ENCODE peak calls at places on chromosomes 12 and 14, in seven cellular contexts. One of them, this sample, is unnamed.

GRCh38 chr12:50077099-50077498 is 8.0 kb upstream of the SMARCD1 start:
- DNase-seq in pancreas: no peak
- DNase-seq in adrenal gland: no peak
- DNase-seq in ovary: no peak
- DNase-seq in GM12878: no peak
- DNase-seq in H7: no peak
- DNase-seq in right cardiac atrium: no peak
- DNase-seq in this sample: no peak

GRCh38 chr12:76158518-76159321 is 74.2 kb upstream of the NAP1L1 start:
- DNase-seq in GM12878: peak
- DNase-seq in ovary: no peak
- DNase-seq in adrenal gland: peak
- DNase-seq in right cardiac atrium: no peak
- DNase-seq in pancreas: no peak
- DNase-seq in H7: peak
- DNase-seq in this sample: peak

GRCh38 chr12:49055978-49056754 is 4.4 kb downstream of the KMT2D start:
- DNase-seq in right cardiac atrium: peak
- DNase-seq in GM12878: peak
- DNase-seq in pancreas: no peak
- DNase-seq in ovary: peak
- DNase-seq in H7: peak
- DNase-seq in adrenal gland: peak
- DNase-seq in this sample: no peak

GRCh38 chr12:123151679-123152454 is 977 bp upstream of the PITPNM2 start:
- DNase-seq in ovary: peak
- DNase-seq in pancreas: no peak
- DNase-seq in GM12878: no peak
- DNase-seq in right cardiac atrium: no peak
- DNase-seq in H7: no peak
- DNase-seq in adrenal gland: no peak
- DNase-seq in this sample: no peak

GRCh38 chr12:49260165-49260564 is 4.7 kb upstream of the TUBA1C start:
- DNase-seq in ovary: no peak
- DNase-seq in right cardiac atrium: no peak
- DNase-seq in H7: no peak
- DNase-seq in pancreas: no peak
- DNase-seq in adrenal gland: no peak
- DNase-seq in GM12878: no peak
- DNase-seq in this sample: no peak

GRCh38 chr12:52403561-52403960 is 2.6 kb downstream of the KRT82 start:
- DNase-seq in GM12878: no peak
- DNase-seq in adrenal gland: no peak
- DNase-seq in pancreas: no peak
- DNase-seq in right cardiac atrium: peak
- DNase-seq in H7: no peak
- DNase-seq in ovary: no peak
- DNase-seq in this sample: no peak

GRCh38 chr12:108806350-108806749 is 51.0 kb downstream of the SSH1 start:
- DNase-seq in ovary: no peak
- DNase-seq in H7: no peak
- DNase-seq in adrenal gland: no peak
- DNase-seq in right cardiac atrium: no peak
- DNase-seq in pancreas: no peak
- DNase-seq in GM12878: no peak
- DNase-seq in this sample: no peak

GRCh38 chr12:96906498-96906848 is 584 bp upstream of the NEDD1 start:
- DNase-seq in adrenal gland: no peak
- DNase-seq in pancreas: no peak
- DNase-seq in ovary: no peak
- DNase-seq in H7: no peak
- DNase-seq in GM12878: no peak
- DNase-seq in right cardiac atrium: no peak
- DNase-seq in this sample: no peak

GRCh38 chr14:59754256-59754655 is 116.3 kb downstream of the RTN1 start:
- DNase-seq in pancreas: no peak
- DNase-seq in adrenal gland: no peak
- DNase-seq in H7: no peak
- DNase-seq in ovary: no peak
- DNase-seq in right cardiac atrium: no peak
- DNase-seq in GM12878: no peak
- DNase-seq in this sample: no peak

GRCh38 chr12:79415754-79416435 is 274.9 kb downstream of the PAWR start:
- DNase-seq in adrenal gland: no peak
- DNase-seq in right cardiac atrium: no peak
- DNase-seq in H7: no peak
- DNase-seq in GM12878: no peak
- DNase-seq in ovary: no peak
- DNase-seq in pancreas: no peak
- DNase-seq in this sample: no peak

GRCh38 chr12:120361506-120362208 is 7.3 kb downstream of the MSI1 start:
- DNase-seq in right cardiac atrium: peak
- DNase-seq in pancreas: peak
- DNase-seq in adrenal gland: peak
- DNase-seq in ovary: peak
- DNase-seq in H7: peak
- DNase-seq in GM12878: no peak
- DNase-seq in this sample: peak

GRCh38 chr12:92927436-92928116 is 1.5 kb downstream of the EEA1 start:
- DNase-seq in GM12878: no peak
- DNase-seq in ovary: no peak
- DNase-seq in adrenal gland: no peak
- DNase-seq in right cardiac atrium: no peak
- DNase-seq in pancreas: no peak
- DNase-seq in H7: peak
- DNase-seq in this sample: peak

GRCh38 chr14:33938131-33938949 is 12.5 kb downstream of the EGLN3 start:
- DNase-seq in adrenal gland: peak
- DNase-seq in H7: peak
- DNase-seq in GM12878: peak
- DNase-seq in pancreas: peak
- DNase-seq in right cardiac atrium: peak
- DNase-seq in ovary: peak
- DNase-seq in this sample: no peak

GRCh38 chr12:121036810-121037326 is 2.2 kb downstream of the OASL start:
- DNase-seq in right cardiac atrium: no peak
- DNase-seq in ovary: no peak
- DNase-seq in adrenal gland: no peak
- DNase-seq in pancreas: no peak
- DNase-seq in H7: no peak
- DNase-seq in GM12878: no peak
- DNase-seq in this sample: no peak

GRCh38 chr12:89873745-89874144 is 165.1 kb upstream of the ATP2B1 start:
- DNase-seq in pancreas: peak
- DNase-seq in H7: no peak
- DNase-seq in right cardiac atrium: no peak
- DNase-seq in GM12878: no peak
- DNase-seq in adrenal gland: no peak
- DNase-seq in ovary: no peak
- DNase-seq in this sample: no peak

GRCh38 chr14:30551460-30551859 is 7.5 kb upstream of the G2E3 start:
- DNase-seq in H7: no peak
- DNase-seq in GM12878: no peak
- DNase-seq in ovary: no peak
- DNase-seq in right cardiac atrium: no peak
- DNase-seq in adrenal gland: no peak
- DNase-seq in pancreas: no peak
- DNase-seq in this sample: no peak

GRCh38 chr14:78754059-78754458 is 583.9 kb downstream of the NRXN3 start:
- DNase-seq in pancreas: no peak
- DNase-seq in H7: no peak
- DNase-seq in ovary: no peak
- DNase-seq in GM12878: no peak
- DNase-seq in right cardiac atrium: no peak
- DNase-seq in adrenal gland: no peak
- DNase-seq in this sample: peak

GRCh38 chr12:12024958-12025682 is 45.6 kb upstream of the BCL2L14 start:
- DNase-seq in adrenal gland: no peak
- DNase-seq in H7: no peak
- DNase-seq in GM12878: peak
- DNase-seq in ovary: no peak
- DNase-seq in pancreas: no peak
- DNase-seq in right cardiac atrium: no peak
- DNase-seq in this sample: peak

GRCh38 chr12:73947627-73948026 is 590.0 kb upstream of the ATXN7L3B start:
- DNase-seq in pancreas: no peak
- DNase-seq in ovary: no peak
- DNase-seq in H7: no peak
- DNase-seq in GM12878: no peak
- DNase-seq in adrenal gland: no peak
- DNase-seq in right cardiac atrium: no peak
- DNase-seq in this sample: no peak

GRCh38 chr12:66664076-66664475 is 14.8 kb downstream of the GRIP1 start:
- DNase-seq in ovary: no peak
- DNase-seq in H7: no peak
- DNase-seq in GM12878: no peak
- DNase-seq in right cardiac atrium: no peak
- DNase-seq in pancreas: no peak
- DNase-seq in adrenal gland: no peak
- DNase-seq in this sample: no peak

GRCh38 chr12:38949363-38949762 is 44.0 kb upstream of the CPNE8 start:
- DNase-seq in H7: no peak
- DNase-seq in pancreas: no peak
- DNase-seq in ovary: no peak
- DNase-seq in adrenal gland: no peak
- DNase-seq in GM12878: no peak
- DNase-seq in right cardiac atrium: no peak
- DNase-seq in this sample: no peak

GRCh38 chr12:117342682-117343081 is 18.7 kb downstream of the NOS1 start:
- DNase-seq in adrenal gland: no peak
- DNase-seq in H7: no peak
- DNase-seq in ovary: no peak
- DNase-seq in GM12878: no peak
- DNase-seq in pancreas: no peak
- DNase-seq in right cardiac atrium: no peak
- DNase-seq in this sample: no peak

GRCh38 chr14:31263485-31264133 is 56.0 kb upstream of the HECTD1 start:
- DNase-seq in ovary: peak
- DNase-seq in GM12878: no peak
- DNase-seq in adrenal gland: peak
- DNase-seq in pancreas: no peak
- DNase-seq in right cardiac atrium: no peak
- DNase-seq in H7: no peak
- DNase-seq in this sample: no peak

GRCh38 chr14:24664366-24664765 is 30.4 kb upstream of the GZMB start:
- DNase-seq in adrenal gland: no peak
- DNase-seq in GM12878: no peak
- DNase-seq in pancreas: no peak
- DNase-seq in ovary: no peak
- DNase-seq in H7: no peak
- DNase-seq in right cardiac atrium: no peak
- DNase-seq in this sample: no peak

DNA sequence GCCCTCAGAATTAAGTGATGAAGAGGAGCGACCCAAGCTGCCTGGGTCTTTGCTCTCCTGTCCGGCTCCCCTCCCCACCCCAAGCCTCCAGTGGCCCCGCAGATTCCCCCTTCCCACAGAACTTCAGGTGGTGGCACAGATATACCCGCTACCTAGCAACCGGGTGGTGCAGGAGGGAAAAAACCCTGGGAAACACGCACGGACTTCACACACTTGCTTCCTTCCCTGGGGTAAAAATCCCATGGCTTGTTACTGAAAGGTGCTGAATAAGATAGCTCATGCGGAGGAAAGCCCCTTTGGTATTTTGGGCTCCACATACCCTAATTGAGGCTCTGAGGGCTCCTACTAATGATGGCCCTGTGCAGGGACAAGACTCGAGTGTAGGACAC is 813 bp upstream of the RIMBP2 start:
- DNase-seq in right cardiac atrium: no peak
- DNase-seq in pancreas: no peak
- DNase-seq in adrenal gland: no peak
- DNase-seq in H7: no peak
- DNase-seq in GM12878: peak
- DNase-seq in ovary: no peak
- DNase-seq in this sample: peak
- H3K4me3 ChIP-seq in right cardiac atrium: no peak
- H3K4me3 ChIP-seq in pancreas: no peak
- H3K4me3 ChIP-seq in adrenal gland: no peak
- H3K4me3 ChIP-seq in H7: peak
- H3K4me3 ChIP-seq in GM12878: peak
- H3K4me3 ChIP-seq in ovary: no peak
- H3K4me3 ChIP-seq in this sample: peak

GRCh38 chr12:51388066-51388799 is 3.0 kb downstream of the GALNT6 start:
- DNase-seq in GM12878: no peak
- DNase-seq in ovary: no peak
- DNase-seq in right cardiac atrium: peak
- DNase-seq in pancreas: no peak
- DNase-seq in H7: peak
- DNase-seq in adrenal gland: peak
- DNase-seq in this sample: no peak
- H3K4me3 ChIP-seq in GM12878: peak
- H3K4me3 ChIP-seq in ovary: no peak
- H3K4me3 ChIP-seq in right cardiac atrium: no peak
- H3K4me3 ChIP-seq in pancreas: no peak
- H3K4me3 ChIP-seq in H7: no peak
- H3K4me3 ChIP-seq in adrenal gland: no peak
- H3K4me3 ChIP-seq in this sample: no peak

GRCh38 chr12:44504799-44505198 is 371.3 kb downstream of the NELL2 start:
- DNase-seq in ovary: no peak
- DNase-seq in GM12878: no peak
- DNase-seq in H7: no peak
- DNase-seq in adrenal gland: no peak
- DNase-seq in pancreas: no peak
- DNase-seq in right cardiac atrium: no peak
- DNase-seq in this sample: no peak
- H3K4me3 ChIP-seq in ovary: no peak
- H3K4me3 ChIP-seq in GM12878: no peak
- H3K4me3 ChIP-seq in H7: no peak
- H3K4me3 ChIP-seq in adrenal gland: no peak
- H3K4me3 ChIP-seq in pancreas: no peak
- H3K4me3 ChIP-seq in right cardiac atrium: no peak
- H3K4me3 ChIP-seq in this sample: no peak

DNA sequence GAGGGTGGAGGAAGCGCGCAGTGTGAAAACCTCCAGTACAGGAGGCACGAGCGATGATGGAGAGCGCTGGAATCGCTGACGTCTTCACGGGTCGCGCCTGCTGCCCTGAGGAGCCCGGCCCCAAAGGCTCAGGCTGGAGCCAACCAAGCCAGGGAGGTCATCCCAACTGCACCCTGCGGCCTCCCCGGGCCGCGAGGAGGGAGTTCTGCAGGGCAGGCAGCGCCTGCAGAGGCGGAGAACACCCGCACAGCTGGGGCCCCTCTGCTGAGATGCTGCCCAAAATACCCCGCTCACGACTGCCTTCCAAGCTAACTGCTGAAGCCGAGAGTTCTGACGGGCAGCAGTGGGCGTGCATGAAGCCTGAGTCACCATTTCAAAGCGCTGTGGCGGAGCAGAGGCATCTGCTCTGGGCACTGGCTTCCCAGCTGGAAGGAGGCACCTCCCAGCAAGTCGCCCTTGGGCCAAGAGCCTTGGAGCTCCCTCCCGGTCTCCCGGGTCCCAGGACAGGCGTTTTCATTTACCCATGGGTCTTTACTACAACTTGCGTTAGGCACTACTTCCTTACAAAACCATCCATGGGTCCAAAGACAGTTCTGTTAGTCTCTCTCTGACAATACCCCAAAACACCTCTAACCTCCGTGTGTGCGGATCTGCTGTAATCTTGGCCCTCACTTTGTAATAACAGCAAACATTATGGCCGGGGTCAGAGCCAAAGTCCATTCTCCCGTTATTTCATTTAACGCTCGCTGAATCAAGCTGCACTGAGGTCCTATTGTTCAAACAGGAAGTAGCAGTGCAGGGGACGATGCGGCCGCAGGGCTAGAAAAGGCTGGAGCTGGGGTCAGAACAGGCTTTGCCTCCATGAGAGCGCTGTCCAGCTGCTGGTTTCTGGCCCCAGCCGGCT is 60.1 kb upstream of the RIMBP2 start:
- DNase-seq in pancreas: peak
- DNase-seq in H7: peak
- DNase-seq in ovary: peak
- DNase-seq in adrenal gland: peak
- DNase-seq in GM12878: no peak
- DNase-seq in right cardiac atrium: peak
- DNase-seq in this sample: no peak
- H3K4me3 ChIP-seq in pancreas: no peak
- H3K4me3 ChIP-seq in H7: peak
- H3K4me3 ChIP-seq in ovary: peak
- H3K4me3 ChIP-seq in adrenal gland: no peak
- H3K4me3 ChIP-seq in GM12878: no peak
- H3K4me3 ChIP-seq in right cardiac atrium: peak
- H3K4me3 ChIP-seq in this sample: peak

This sample was measured in GM06990.